ENCODE peak calls at places on chromosomes 16 and 17, in ten cellular contexts. O is tibial nerve; R is MM.1S; B is CD4-positive, CD25-positive, alpha-beta regulatory T cell; Y is H54; U is T-helper 1 cell; Z is COR-L47; N is right cardiac atrium; S is GM12865; C is stimulated activated CD4-positive, alpha-beta T cell treated with anti-CD3 and anti-CD28 coated beads, Interleukin-1b, Interleukin-23, amount 100 ng/mL, for 1 hour. E is an unnamed sample.

GRCh38 chr16:88383401-88384221 is 852 bp downstream of the ZNF469 start:
- DNase-seq in N (peak; percentile 76), Y (no peak), U (no peak), S (no peak), R (no peak), C (no peak), Z (no peak), O (no peak), B (no peak), E (no peak)

GRCh38 chr17:63622571-63623390 is 564 bp downstream of the MAP3K3 start:
- DNase-seq in O (peak; percentile 37), B (peak; percentile 65), Y (peak; percentile 78), R (peak; percentile 52), U (peak; percentile 48), C (peak; percentile 31), N (peak; percentile 91), S (peak; percentile 70), Z (peak; percentile 26), E (no peak)

GRCh38 chr16:66416981-66417700 is 10.0 kb upstream of the BEAN1 start:
- DNase-seq in N (no peak), C (no peak), Z (no peak), B (no peak), U (no peak), R (no peak), S (no peak), Y (no peak), O (no peak), E (no peak)

GRCh38 chr17:37671813-37672544 is 28.7 kb upstream of the DDX52 start:
- DNase-seq in C (no peak), B (no peak), S (no peak), R (no peak), Y (peak; percentile 47), Z (no peak), U (no peak), O (no peak), N (no peak), E (no peak)

GRCh38 chr17:21711182-21711581 is 18.9 kb downstream of the KCNJ18 start:
- DNase-seq in S (no peak), U (no peak), B (no peak), R (no peak), N (no peak), Y (no peak), Z (no peak), O (no peak), C (no peak), E (no peak)

GRCh38 chr17:15143524-15143923 is 121.6 kb downstream of the PMP22 start:
- DNase-seq in R (no peak), U (no peak), O (no peak), N (no peak), Y (no peak), Z (no peak), S (no peak), B (no peak), C (no peak), E (no peak)

GRCh38 chr17:34171245-34171818 is 83.8 kb upstream of the CCL2 start:
- DNase-seq in N (peak; percentile 79), B (peak; percentile 55), R (peak; percentile 73), S (peak; percentile 65), C (peak; percentile 8), O (peak; percentile 72), Z (peak; percentile 9), Y (peak; percentile 49), U (no peak), E (peak; percentile 38)

GRCh38 chr17:72173475-72174116 is 52.8 kb downstream of the SOX9 start:
- DNase-seq in R (no peak), Z (peak; percentile 64), Y (no peak), O (no peak), B (no peak), S (no peak), N (no peak), U (no peak), C (no peak), E (no peak)

GRCh38 chr16:85396879-85397871 is 215.9 kb upstream of the GSE1 start:
- DNase-seq in U (peak; percentile 7), S (peak; percentile 27), B (no peak), Z (peak; percentile 81), O (no peak), R (no peak), N (peak; percentile 40), Y (peak; percentile 50), C (no peak), E (no peak)

GRCh38 chr17:3511841-3512511 is 36.2 kb downstream of the ASPA start:
- DNase-seq in C (no peak), B (no peak), O (no peak), N (no peak), R (no peak), Z (no peak), Y (no peak), U (no peak), S (no peak), E (no peak)